ENCODE peak calls at places on chromosomes 2 and 18, in five cellular contexts. One of them, this sample, is unnamed.

GRCh38 chr18:45167631-45168225 is 447.5 kb upstream of the SLC14A2 start:
- DNase-seq in prostate gland: no peak
- DNase-seq in transverse colon: no peak
- DNase-seq in HCT116: no peak
- DNase-seq in breast epithelium: no peak
- DNase-seq in this sample: no peak

GRCh38 chr2:143442203-143442602 is 313.0 kb downstream of the ARHGAP15 start:
- DNase-seq in transverse colon: no peak
- DNase-seq in HCT116: no peak
- DNase-seq in breast epithelium: no peak
- DNase-seq in prostate gland: no peak
- DNase-seq in this sample: no peak

GRCh38 chr2:46825958-46826897 is 89.4 kb downstream of the MCFD2 start:
- DNase-seq in breast epithelium: no peak
- DNase-seq in transverse colon: no peak
- DNase-seq in HCT116: no peak
- DNase-seq in prostate gland: no peak
- DNase-seq in this sample: no peak

GRCh38 chr2:1804865-1805264 is 60.5 kb upstream of the PXDN start:
- DNase-seq in prostate gland: no peak
- DNase-seq in transverse colon: no peak
- DNase-seq in HCT116: no peak
- DNase-seq in breast epithelium: no peak
- DNase-seq in this sample: peak; percentile 35

GRCh38 chr2:133561045-133561852 is 7.0 kb downstream of the NCKAP5 start:
- DNase-seq in HCT116: peak; percentile 27
- DNase-seq in transverse colon: no peak
- DNase-seq in prostate gland: peak; percentile 31
- DNase-seq in breast epithelium: no peak
- DNase-seq in this sample: no peak

GRCh38 chr2:15177103-15177502 is 384.0 kb downstream of the NBAS start:
- DNase-seq in transverse colon: no peak
- DNase-seq in prostate gland: no peak
- DNase-seq in breast epithelium: no peak
- DNase-seq in HCT116: peak; percentile 83
- DNase-seq in this sample: no peak

GRCh38 chr2:168731002-168731401 is 71.4 kb upstream of the NOSTRIN start:
- DNase-seq in transverse colon: no peak
- DNase-seq in prostate gland: no peak
- DNase-seq in HCT116: no peak
- DNase-seq in breast epithelium: no peak
- DNase-seq in this sample: no peak

GRCh38 chr2:233163486-233164103 is 87.9 kb upstream of the ATG16L1 start:
- DNase-seq in HCT116: no peak
- DNase-seq in breast epithelium: no peak
- DNase-seq in transverse colon: no peak
- DNase-seq in prostate gland: no peak
- DNase-seq in this sample: no peak

GRCh38 chr18:48249841-48250240 is 159.3 kb downstream of the ZBTB7C start:
- DNase-seq in transverse colon: no peak
- DNase-seq in prostate gland: no peak
- DNase-seq in HCT116: no peak
- DNase-seq in breast epithelium: no peak
- DNase-seq in this sample: no peak

GRCh38 chr2:229921101-229921891 is 513 bp downstream of the TRIP12 start:
- DNase-seq in breast epithelium: peak; percentile 54
- DNase-seq in transverse colon: peak; percentile 75
- DNase-seq in prostate gland: peak; percentile 50
- DNase-seq in HCT116: peak; percentile 22
- DNase-seq in this sample: peak; percentile 92
- TF ChIP-seq POLR2A in breast epithelium: no peak
- TF ChIP-seq POLR2A in transverse colon: peak; percentile 34
- TF ChIP-seq POLR2A in prostate gland: peak; percentile 16
- TF ChIP-seq POLR2A in HCT116: no peak
- TF ChIP-seq POLR2A in this sample: no peak

DNA sequence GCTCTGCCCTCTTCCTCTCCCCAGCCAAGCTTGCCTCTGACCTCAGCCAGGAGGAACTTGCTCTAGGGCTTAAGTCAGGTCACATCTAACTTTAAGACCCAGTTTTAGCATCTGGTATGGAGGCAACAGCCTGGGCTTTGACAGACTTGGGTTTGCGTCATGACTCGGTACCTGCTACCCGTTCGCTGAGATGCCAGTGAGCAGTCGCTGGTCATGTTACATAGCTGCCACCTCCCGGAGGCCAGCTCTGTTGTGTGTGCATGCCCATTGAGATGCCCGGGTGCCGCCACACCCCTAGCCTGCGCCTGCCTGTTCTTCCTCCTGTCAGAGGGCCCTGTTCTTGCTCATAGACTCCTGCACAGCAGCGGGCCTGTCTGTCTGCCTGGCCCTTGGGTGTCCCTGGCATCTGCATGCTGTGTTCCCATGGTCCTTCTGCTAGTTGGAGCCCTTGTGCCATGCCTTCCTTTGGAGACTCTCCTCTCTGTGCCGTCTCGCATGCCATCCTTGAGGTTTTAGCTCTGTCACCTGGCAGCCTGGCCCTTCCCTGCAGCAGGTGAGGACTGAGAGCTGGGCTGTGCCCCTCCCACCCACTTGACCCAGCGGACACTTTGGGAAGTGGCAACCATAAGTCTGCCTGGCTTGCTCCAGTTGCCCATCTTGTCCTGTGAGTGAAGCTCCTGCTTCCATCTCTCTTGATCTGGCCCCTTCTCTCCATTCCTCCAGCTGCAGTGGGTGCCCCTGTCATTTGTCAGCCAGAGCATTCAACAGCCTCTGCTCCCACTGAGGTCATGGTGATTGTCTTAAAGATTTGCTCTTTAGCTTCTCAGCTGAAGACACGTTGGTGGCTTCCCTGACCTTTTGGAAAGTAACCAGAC is 24.9 kb downstream of the ASAP2 start:
- DNase-seq in prostate gland: no peak
- DNase-seq in HCT116: no peak
- DNase-seq in transverse colon: peak; percentile 48
- DNase-seq in breast epithelium: no peak
- DNase-seq in this sample: no peak
- H3K4me1 ChIP-seq in prostate gland: no peaks in the 10 kb centered on the region
- H3K4me1 ChIP-seq in HCT116: peaks cover 59% of the 10 kb centered on the region
- H3K4me1 ChIP-seq in transverse colon: peaks cover 42% of the 10 kb centered on the region
- H3K4me1 ChIP-seq in breast epithelium: peaks cover 13% of the 10 kb centered on the region
- H3K4me1 ChIP-seq in this sample: peaks cover 3% of the 10 kb centered on the region

GRCh38 chr2:160169401-160169918 is 30.6 kb downstream of the ITGB6 start:
- DNase-seq in transverse colon: no peak
- DNase-seq in HCT116: no peak
- DNase-seq in breast epithelium: no peak
- DNase-seq in prostate gland: no peak
- DNase-seq in this sample: no peak

GRCh38 chr2:160165095-160165494 is 35.0 kb downstream of the ITGB6 start:
- DNase-seq in breast epithelium: no peak
- DNase-seq in HCT116: no peak
- DNase-seq in transverse colon: no peak
- DNase-seq in prostate gland: no peak
- DNase-seq in this sample: no peak

GRCh38 chr2:160165996-160166395 is 34.1 kb downstream of the ITGB6 start:
- DNase-seq in prostate gland: no peak
- DNase-seq in transverse colon: no peak
- DNase-seq in HCT116: no peak
- DNase-seq in breast epithelium: no peak
- DNase-seq in this sample: no peak

GRCh38 chr2:160168878-160169277 is 31.2 kb downstream of the ITGB6 start:
- DNase-seq in HCT116: no peak
- DNase-seq in transverse colon: no peak
- DNase-seq in prostate gland: no peak
- DNase-seq in breast epithelium: no peak
- DNase-seq in this sample: no peak

GRCh38 chr2:160167089-160167488 is 33.0 kb downstream of the ITGB6 start:
- DNase-seq in HCT116: no peak
- DNase-seq in prostate gland: no peak
- DNase-seq in transverse colon: no peak
- DNase-seq in breast epithelium: no peak
- DNase-seq in this sample: no peak
- TF ChIP-seq POLR2AphosphoS5 in HCT116: no peak
- TF ChIP-seq POLR2AphosphoS5 in prostate gland: no peak
- TF ChIP-seq POLR2AphosphoS5 in transverse colon: no peak
- TF ChIP-seq POLR2AphosphoS5 in breast epithelium: no peak
- TF ChIP-seq POLR2AphosphoS5 in this sample: no peak

GRCh38 chr2:150478206-150478974 is 9.1 kb downstream of the RND3 start:
- DNase-seq in HCT116: no peak
- DNase-seq in prostate gland: peak; percentile 33
- DNase-seq in breast epithelium: no peak
- DNase-seq in transverse colon: no peak
- DNase-seq in this sample: no peak
- TF ChIP-seq POLR2A in HCT116: no peak
- TF ChIP-seq POLR2A in prostate gland: no peak
- TF ChIP-seq POLR2A in breast epithelium: no peak
- TF ChIP-seq POLR2A in transverse colon: no peak
- TF ChIP-seq POLR2A in this sample: no peak

GRCh38 chr2:69635426-69635825 is 8.1 kb downstream of the AAK1 start:
- DNase-seq in breast epithelium: no peak
- DNase-seq in transverse colon: no peak
- DNase-seq in HCT116: no peak
- DNase-seq in prostate gland: no peak
- DNase-seq in this sample: no peak
- H3K4me1 ChIP-seq in breast epithelium: no peaks in the 10 kb centered on the region
- H3K4me1 ChIP-seq in transverse colon: peaks cover 11% of the 10 kb centered on the region
- H3K4me1 ChIP-seq in HCT116: no peaks in the 10 kb centered on the region
- H3K4me1 ChIP-seq in prostate gland: peaks cover under 1% of the 10 kb centered on the region
- H3K4me1 ChIP-seq in this sample: peaks cover 86% of the 10 kb centered on the region